ENCODE peak calls at places on chromosomes 6 and 20, in ten cellular contexts. W is IMR-90, B is fibroblast of lung, P is heart left ventricle, V is psoas muscle, Y is tibial artery, F is ovary, C is HFFc6, G is thoracic aorta, D is choroid plexus epithelial cell. R is an unnamed sample.

GRCh38 chr6:40390144-40390800 is 196.9 kb downstream of the LRFN2 start:
- DNase-seq in P (no peak), B (no peak), F (no peak), W (no peak), V (no peak), Y (no peak), D (no peak), G (no peak), C (no peak), R (no peak)

GRCh38 chr6:15513131-15513771 is 149.6 kb downstream of the DTNBP1 start:
- DNase-seq in B (no peak), Y (no peak), G (no peak), F (no peak), P (no peak), W (no peak), D (no peak), C (no peak), V (no peak), R (peak)

GRCh38 chr6:43290905-43291355 is 7.1 kb upstream of the SLC22A7 start:
- DNase-seq in Y (no peak), D (no peak), F (no peak), B (no peak), C (peak), P (peak), V (no peak), W (no peak), G (no peak), R (no peak)

GRCh38 chr20:3889489-3890409 is 562 bp downstream of the PANK2 start:
- DNase-seq in C (no peak), P (peak), D (no peak), G (no peak), F (peak), W (no peak), Y (peak), B (no peak), V (peak), R (no peak)

GRCh38 chr6:49906511-49906910 is 40.2 kb upstream of the CRISP1 start:
- DNase-seq in F (no peak), B (peak), W (no peak), Y (no peak), C (no peak), V (peak), P (no peak), G (no peak), D (no peak), R (no peak)

GRCh38 chr6:18551228-18551627 is 164.1 kb downstream of the RNF144B start:
- DNase-seq in V (no peak), W (peak), D (peak), P (no peak), B (peak), F (no peak), G (no peak), C (peak), Y (no peak), R (no peak)

GRCh38 chr6:80382796-80383195 is 276.3 kb downstream of the BCKDHB start:
- DNase-seq in D (peak), P (no peak), W (peak), Y (no peak), V (no peak), F (no peak), C (no peak), B (peak), G (no peak), R (no peak)

GRCh38 chr20:57947421-57948176 is 237.8 kb upstream of the PMEPA1 start:
- DNase-seq in W (peak), Y (no peak), C (peak), F (no peak), V (no peak), D (peak), G (no peak), B (peak), P (no peak), R (peak)

GRCh38 chr20:18985551-18985950 is 172.0 kb downstream of the SCP2D1 start:
- DNase-seq in P (no peak), B (no peak), Y (no peak), V (no peak), G (no peak), D (no peak), W (no peak), F (no peak), C (no peak), R (no peak)

GRCh38 chr6:15080895-15081294 is 165.0 kb upstream of the JARID2 start:
- DNase-seq in Y (no peak), C (no peak), F (no peak), G (no peak), P (no peak), V (no peak), W (no peak), D (no peak), B (no peak), R (no peak)

GRCh38 chr6:120826253-120826652 is 508.0 kb downstream of the TBC1D32 start:
- DNase-seq in D (peak), P (no peak), Y (no peak), G (no peak), V (no peak), W (no peak), C (no peak), F (no peak), B (peak), R (no peak)

GRCh38 chr6:79152269-79152737 is 74.2 kb upstream of the PHIP start:
- DNase-seq in W (no peak), D (peak), G (no peak), P (no peak), F (no peak), Y (no peak), V (no peak), C (no peak), B (no peak), R (no peak)

GRCh38 chr6:157265630-157266029 is 57.7 kb downstream of the TMEM242 start:
- DNase-seq in P (no peak), W (no peak), C (no peak), D (no peak), Y (peak), G (no peak), V (no peak), F (no peak), B (no peak), R (peak)

GRCh38 chr20:4883546-4883945 is 117.8 kb downstream of the SLC23A2 start:
- DNase-seq in P (no peak), F (no peak), B (no peak), C (no peak), W (no peak), G (no peak), D (no peak), Y (no peak), V (no peak), R (no peak)

GRCh38 chr20:56373942-56374341 is 15.2 kb downstream of the FAM210B start:
- DNase-seq in W (peak), Y (no peak), P (no peak), V (no peak), D (peak), B (peak), G (no peak), F (no peak), C (peak), R (no peak)

GRCh38 chr20:34708621-34709043 is 4.5 kb downstream of the TP53INP2 start:
- DNase-seq in P (peak), F (peak), C (peak), W (peak), G (no peak), Y (peak), B (peak), V (peak), D (peak), R (no peak)

GRCh38 chr6:159042824-159043181 is 2.0 kb downstream of the TAGAP start:
- DNase-seq in C (no peak), V (no peak), F (no peak), W (no peak), Y (no peak), G (no peak), P (no peak), B (no peak), D (no peak), R (no peak)

GRCh38 chr6:33702345-33702977 is 9.0 kb downstream of the UQCC2 start:
- DNase-seq in D (peak), C (peak), G (no peak), B (peak), F (no peak), V (no peak), Y (no peak), W (peak), P (no peak), R (peak)

GRCh38 chr20:59790388-59790787 is 143.0 kb downstream of the SYCP2 start:
- DNase-seq in V (no peak), P (no peak), B (no peak), F (no peak), D (no peak), C (no peak), W (no peak), G (no peak), Y (no peak), R (no peak)

GRCh38 chr6:83461438-83461837 is 30.6 kb upstream of the ME1 start:
- DNase-seq in Y (no peak), B (no peak), P (no peak), W (peak), G (no peak), F (no peak), V (no peak), D (no peak), C (peak), R (no peak)

GRCh38 chr6:165616116-165616515 is 46.9 kb downstream of the PDE10A start:
- DNase-seq in V (no peak), B (peak), D (peak), W (peak), F (no peak), C (no peak), Y (no peak), G (no peak), P (no peak), R (no peak)

GRCh38 chr6:25699649-25700048 is 47.6 kb downstream of the SCGN start:
- DNase-seq in G (no peak), Y (no peak), D (no peak), C (no peak), P (no peak), B (no peak), F (no peak), W (no peak), V (no peak), R (no peak)

GRCh38 chr6:95804847-95805541 is 210.8 kb upstream of the FUT9 start:
- DNase-seq in F (no peak), C (no peak), W (no peak), V (no peak), D (no peak), P (no peak), B (no peak), Y (no peak), G (no peak), R (no peak)

GRCh38 chr20:24650091-24650490 is 180.7 kb downstream of the SYNDIG1 start:
- DNase-seq in F (no peak), P (no peak), W (peak), Y (peak), V (no peak), D (no peak), G (peak), B (peak), C (peak), R (peak)

GRCh38 chr6:145727817-145728388 is 7.4 kb downstream of the EPM2A start:
- DNase-seq in C (no peak), P (no peak), G (no peak), V (no peak), W (no peak), D (no peak), F (no peak), Y (no peak), B (no peak), R (no peak)

GRCh38 chr6:138406443-138406842 is 2.4 kb downstream of the HEBP2 start:
- DNase-seq in G (no peak), B (no peak), Y (no peak), V (no peak), F (no peak), D (no peak), C (no peak), P (no peak), W (no peak), R (no peak)

GRCh38 chr20:41482647-41483552 is 116.3 kb upstream of the EMILIN3 start:
- DNase-seq in G (no peak), D (peak), C (peak), W (peak), B (peak), P (no peak), V (no peak), F (no peak), Y (no peak), R (no peak)

GRCh38 chr6:13038315-13039261 is 289.7 kb downstream of the TBC1D7 start:
- DNase-seq in D (peak), B (no peak), G (no peak), C (no peak), P (no peak), F (no peak), V (no peak), W (no peak), Y (no peak), R (no peak)

GRCh38 chr6:164013480-164014208 is 599.1 kb downstream of the QKI start:
- DNase-seq in Y (no peak), P (no peak), F (no peak), G (no peak), D (no peak), V (no peak), W (no peak), B (no peak), C (no peak), R (no peak)

GRCh38 chr6:150004101-150004782 is 21.1 kb downstream of the RAET1L start:
- DNase-seq in Y (peak), B (no peak), G (no peak), W (no peak), C (no peak), V (no peak), D (no peak), P (no peak), F (no peak), R (no peak)

GRCh38 chr6:150008588-150008987 is 16.7 kb downstream of the RAET1L start:
- DNase-seq in W (no peak), D (no peak), B (no peak), P (no peak), V (no peak), C (no peak), F (no peak), Y (peak), G (no peak), R (no peak)

GRCh38 chr6:150005761-150006651 is 19.3 kb downstream of the RAET1L start:
- DNase-seq in Y (peak), W (no peak), G (no peak), P (no peak), V (no peak), C (no peak), F (no peak), B (no peak), D (no peak), R (no peak)

GRCh38 chr6:150004783-150005717 is 20.3 kb downstream of the RAET1L start:
- DNase-seq in B (peak), W (peak), F (peak), V (peak), C (peak), Y (peak), P (peak), G (peak), D (peak), R (no peak)

DNA sequence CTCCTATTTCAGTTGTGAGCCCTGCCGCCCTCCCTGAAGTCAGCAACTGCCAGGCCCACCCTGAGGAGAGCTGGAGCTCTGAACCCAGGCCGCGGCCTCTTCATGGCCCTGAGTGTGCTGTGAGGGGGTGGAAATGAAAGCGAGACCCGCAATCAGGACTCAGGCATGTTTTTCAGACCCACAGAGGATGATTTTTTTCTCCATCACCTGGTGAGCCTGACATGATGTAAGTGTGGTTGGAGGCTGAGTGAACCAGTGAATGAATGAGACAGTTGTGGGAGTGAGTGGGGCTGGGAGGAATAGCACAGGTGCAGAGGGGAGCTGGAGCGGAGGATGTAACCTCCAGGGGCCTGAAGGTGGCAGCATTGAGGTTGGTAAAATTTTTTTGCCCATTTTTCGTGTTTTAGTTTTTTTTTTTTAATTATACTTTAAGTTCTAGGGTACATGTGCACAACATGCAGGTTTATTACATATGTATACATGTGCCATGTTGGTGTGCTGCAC is 18.3 kb downstream of the RAET1L start:
- DNase-seq in D (peak), V (no peak), F (no peak), G (no peak), P (no peak), Y (peak), B (peak), W (peak), C (no peak), R (no peak)
- TF ChIP-seq CTCF in D (peak), V (peak), F (no peak), G (peak), P (no peak), Y (peak), B (peak), W (peak), C (peak), R (peak)

DNA sequence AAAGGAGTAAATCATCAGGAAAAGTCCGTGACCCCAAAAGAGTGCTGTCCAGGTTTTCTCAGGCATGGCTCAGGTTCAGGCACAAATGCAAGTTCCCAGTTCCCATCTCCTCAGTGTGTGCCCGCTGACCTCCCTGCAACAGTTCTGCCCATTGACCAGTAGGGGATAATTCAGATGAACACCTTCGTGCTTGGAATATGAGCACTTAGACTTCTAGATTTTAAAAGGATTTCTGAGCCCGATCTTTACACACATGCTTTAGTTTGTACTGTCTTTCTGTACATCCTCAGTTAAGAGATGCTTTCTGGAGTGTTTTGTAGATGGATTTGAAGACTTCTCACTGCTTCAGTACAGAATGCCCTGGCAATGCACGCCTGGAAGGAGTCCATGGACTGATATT is 239.7 kb upstream of the PLCB4 start:
- DNase-seq in W (no peak), C (no peak), D (no peak), F (no peak), G (no peak), Y (no peak), P (no peak), B (no peak), V (no peak), R (no peak)
- TF ChIP-seq CTCF in W (no peak), C (peak), D (peak), F (no peak), G (no peak), Y (no peak), P (no peak), B (peak), V (no peak), R (peak)

GRCh38 chr6:27811383-27811782 is 100.8 kb downstream of the OR2B2 start:
- DNase-seq in V (no peak), W (no peak), G (no peak), P (no peak), C (no peak), D (no peak), F (no peak), Y (no peak), B (no peak), R (no peak)

GRCh38 chr6:27812078-27812804 is 100.0 kb downstream of the OR2B2 start:
- DNase-seq in C (no peak), F (no peak), B (no peak), Y (no peak), D (no peak), W (no peak), V (no peak), G (no peak), P (no peak), R (no peak)

GRCh38 chr6:27810768-27811298 is 101.4 kb downstream of the OR2B2 start:
- DNase-seq in C (no peak), Y (no peak), V (no peak), G (no peak), D (no peak), B (no peak), F (no peak), W (no peak), P (no peak), R (no peak)

GRCh38 chr6:27809067-27809938 is 102.9 kb downstream of the OR2B2 start:
- DNase-seq in B (no peak), P (no peak), F (no peak), V (no peak), G (no peak), C (no peak), D (no peak), Y (no peak), W (no peak), R (no peak)

GRCh38 chr6:27809939-27810767 is 102.0 kb downstream of the OR2B2 start:
- DNase-seq in C (peak), P (peak), F (peak), D (peak), W (peak), B (peak), V (peak), Y (peak), G (no peak), R (no peak)
- TF ChIP-seq CTCF in C (peak), P (no peak), F (no peak), D (peak), W (peak), B (peak), V (no peak), Y (no peak), G (no peak), R (peak)

GRCh38 chr6:143955971-143956370 is 52.1 kb downstream of the PLAGL1 start:
- DNase-seq in C (no peak), G (no peak), Y (no peak), P (no peak), V (no peak), B (no peak), W (peak), D (no peak), F (no peak), R (no peak)
- TF ChIP-seq CTCF in C (no peak), G (no peak), Y (no peak), P (no peak), V (no peak), B (no peak), W (no peak), D (no peak), F (no peak), R (no peak)

GRCh38 chr6:39102821-39103136 is 12.2 kb downstream of the SAYSD1 start:
- DNase-seq in W (no peak), D (no peak), Y (no peak), F (no peak), P (no peak), B (no peak), V (no peak), C (no peak), G (no peak), R (no peak)

GRCh38 chr6:39104528-39104927 is 10.5 kb downstream of the SAYSD1 start:
- DNase-seq in Y (no peak), P (no peak), B (no peak), G (no peak), F (no peak), C (no peak), D (no peak), W (no peak), V (no peak), R (no peak)

GRCh38 chr6:39107034-39107433 is 8.0 kb downstream of the SAYSD1 start:
- DNase-seq in V (no peak), W (no peak), C (no peak), G (no peak), D (no peak), B (no peak), P (no peak), Y (no peak), F (no peak), R (no peak)

GRCh38 chr6:39100358-39100757 is 14.6 kb downstream of the SAYSD1 start:
- DNase-seq in P (no peak), C (no peak), F (no peak), V (no peak), B (no peak), G (no peak), D (no peak), W (no peak), Y (no peak), R (no peak)

DNA sequence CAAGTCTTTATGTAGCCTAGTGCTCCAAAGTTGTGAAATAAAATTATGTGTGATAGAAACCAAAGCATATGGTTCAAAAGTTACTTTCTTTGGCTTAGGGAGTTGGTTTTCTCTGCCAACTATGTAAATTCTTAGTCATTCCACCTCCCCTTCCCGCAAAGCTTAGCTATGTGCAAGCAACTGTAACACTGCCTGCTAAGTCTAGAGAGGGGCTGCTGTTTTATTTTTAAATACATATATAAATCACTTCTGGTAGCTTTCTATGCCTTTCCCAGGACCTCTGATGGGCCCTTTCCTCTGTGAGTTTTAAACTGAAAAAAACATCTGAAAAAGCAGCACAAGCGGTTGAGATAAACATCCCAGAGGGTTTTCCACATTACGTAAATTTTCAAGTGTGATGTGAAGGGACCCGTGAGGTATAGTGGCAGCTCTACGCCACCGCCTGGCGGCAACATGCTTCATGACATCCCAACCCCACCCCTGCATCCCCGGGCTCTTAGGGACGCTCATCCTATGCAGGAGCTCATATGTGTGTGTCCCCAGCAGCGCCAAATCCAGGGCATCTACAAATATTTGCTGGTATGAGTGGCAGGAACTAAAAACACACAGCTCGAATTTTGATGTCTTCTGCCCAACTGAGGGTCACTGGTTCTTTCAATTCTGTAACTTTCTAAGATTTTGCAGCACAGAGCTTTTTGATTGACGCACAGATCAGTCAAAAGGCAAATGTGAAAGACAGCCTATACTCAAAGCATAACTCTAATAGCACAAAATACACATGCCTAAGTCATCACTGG is 12.8 kb downstream of the SAYSD1 start:
- DNase-seq in P (no peak), G (no peak), D (peak), Y (no peak), W (peak), F (no peak), V (no peak), C (no peak), B (peak), R (no peak)
- TF ChIP-seq CTCF in P (no peak), G (peak), D (peak), Y (peak), W (peak), F (no peak), V (peak), C (no peak), B (peak), R (peak)

R was measured in chondrocyte.